ENCODE peak calls at places on chromosomes 13 and 19, in ten cellular contexts. M is mesendoderm; T is CD8-positive, alpha-beta T cell; H is ascending aorta; B is aorta; W is Caco-2; Z is HCT116; I is fibroblast of lung; C is ovary; X is right cardiac atrium. J is an unnamed sample.

GRCh38 chr13:24724714-24725113 is 39.3 kb upstream of the RNF17 start:
- DNase-seq in M (no peak), T (no peak), H (no peak), B (no peak), W (no peak), Z (no peak), I (no peak), C (no peak), X (no peak), J (no peak)

GRCh38 chr19:19486343-19487076 is 28.8 kb downstream of the TSSK6 start:
- DNase-seq in M (no peak), T (no peak), H (no peak), B (no peak), W (no peak), Z (no peak), I (no peak), C (no peak), X (peak; percentile 54), J (no peak)

GRCh38 chr19:40605201-40605971 is 4.2 kb downstream of the LTBP4 start:
- DNase-seq in M (peak; percentile 79), T (peak; percentile 74), H (no peak), B (peak; percentile 87), W (peak; percentile 89), Z (peak; percentile 78), I (peak; percentile 63), C (peak; percentile 80), X (peak; percentile 89), J (peak; percentile 72)

GRCh38 chr19:4229179-4229931 is at the start of gene EBI3:
- DNase-seq in M (peak; percentile 51), T (no peak), H (no peak), B (no peak), W (peak; percentile 79), Z (no peak), I (peak; percentile 38), C (no peak), X (peak; percentile 66), J (peak; percentile 33)

GRCh38 chr19:16373539-16373938 is 48.9 kb downstream of the KLF2 start:
- DNase-seq in M (no peak), T (no peak), H (no peak), B (no peak), W (no peak), Z (no peak), I (peak; percentile 94), C (peak; percentile 74), X (no peak), J (peak; percentile 70)

GRCh38 chr19:8558325-8558724 is 18.9 kb downstream of the MYO1F start:
- DNase-seq in M (no peak), T (no peak), H (no peak), B (no peak), W (no peak), Z (no peak), I (no peak), C (no peak), X (no peak), J (no peak)

GRCh38 chr13:23794267-23795161 is 94.7 kb downstream of the MIPEP start:
- DNase-seq in M (no peak), T (no peak), H (no peak), B (no peak), W (no peak), Z (no peak), I (peak; percentile 96), C (no peak), X (no peak), J (no peak)

GRCh38 chr13:35475960-35476943 is at the start of gene MAB21L1:
- DNase-seq in M (peak; percentile 59), T (no peak), H (no peak), B (peak; percentile 75), W (no peak), Z (no peak), I (peak; percentile 52), C (peak; percentile 28), X (peak; percentile 62), J (peak; percentile 84)

DNA sequence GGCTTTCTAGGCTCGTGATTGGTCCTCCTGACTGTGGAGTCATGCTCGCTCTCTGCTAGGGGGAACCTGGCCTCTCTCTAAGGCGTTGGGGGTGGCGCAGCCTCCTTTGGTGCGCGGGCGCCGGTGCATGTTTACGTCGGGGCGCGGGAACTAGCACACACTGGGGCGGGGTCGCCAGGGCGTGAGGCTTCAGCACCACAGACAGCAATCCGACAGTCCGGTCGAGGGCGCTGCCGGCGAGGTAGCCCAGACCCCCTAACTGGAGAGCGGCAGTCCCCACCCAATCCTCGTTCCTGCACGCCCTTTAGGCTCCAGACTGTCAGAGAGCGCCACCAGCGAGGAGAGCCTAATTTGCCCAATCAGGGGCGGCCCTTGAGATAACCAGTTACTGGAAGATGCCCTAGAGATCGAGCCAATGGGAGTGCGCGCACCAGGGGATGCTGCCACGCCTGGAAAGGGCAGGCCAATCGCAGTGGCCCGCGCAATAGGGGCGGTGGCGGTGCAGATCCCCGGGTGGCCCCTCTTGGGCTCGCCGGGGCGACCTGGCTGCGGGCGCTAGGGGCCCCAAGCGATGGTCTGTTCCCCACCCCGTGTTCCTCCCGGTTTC is 1.0 kb upstream of the ELAVL3 start:
- DNase-seq in M (peak; percentile 88), T (peak; percentile 52), H (peak; percentile 19), B (peak; percentile 88), W (peak; percentile 89), Z (no peak), I (peak; percentile 80), C (no peak), X (peak; percentile 89), J (peak; percentile 76)
- H3K4me3 ChIP-seq in M (no peak overlapping the region), T (peak overlapping the region; percentile 27), H (peak overlapping the region; percentile 44), B (no peak overlapping the region), W (peak overlapping the region; percentile 45), Z (no peak overlapping the region), I (peak overlapping the region; percentile 47), C (no peak overlapping the region), X (peak overlapping the region; percentile 9), J (peak overlapping the region; percentile 57)

GRCh38 chr13:51635137-51635878 is 51.0 kb downstream of the WDFY2 start:
- DNase-seq in M (no peak), T (no peak), H (no peak), B (no peak), W (no peak), Z (no peak), I (no peak), C (no peak), X (no peak), J (no peak)

GRCh38 chr13:51638497-51638871 is 54.2 kb downstream of the WDFY2 start:
- DNase-seq in M (peak; percentile 25), T (no peak), H (no peak), B (no peak), W (no peak), Z (no peak), I (no peak), C (no peak), X (no peak), J (no peak)

GRCh38 chr13:51637852-51638496 is 53.7 kb downstream of the WDFY2 start:
- DNase-seq in M (peak; percentile 41), T (no peak), H (no peak), B (no peak), W (no peak), Z (no peak), I (no peak), C (no peak), X (no peak), J (no peak)

GRCh38 chr13:51639171-51639570 is 54.9 kb downstream of the WDFY2 start:
- DNase-seq in M (no peak), T (no peak), H (no peak), B (no peak), W (no peak), Z (no peak), I (no peak), C (no peak), X (no peak), J (no peak)

DNA sequence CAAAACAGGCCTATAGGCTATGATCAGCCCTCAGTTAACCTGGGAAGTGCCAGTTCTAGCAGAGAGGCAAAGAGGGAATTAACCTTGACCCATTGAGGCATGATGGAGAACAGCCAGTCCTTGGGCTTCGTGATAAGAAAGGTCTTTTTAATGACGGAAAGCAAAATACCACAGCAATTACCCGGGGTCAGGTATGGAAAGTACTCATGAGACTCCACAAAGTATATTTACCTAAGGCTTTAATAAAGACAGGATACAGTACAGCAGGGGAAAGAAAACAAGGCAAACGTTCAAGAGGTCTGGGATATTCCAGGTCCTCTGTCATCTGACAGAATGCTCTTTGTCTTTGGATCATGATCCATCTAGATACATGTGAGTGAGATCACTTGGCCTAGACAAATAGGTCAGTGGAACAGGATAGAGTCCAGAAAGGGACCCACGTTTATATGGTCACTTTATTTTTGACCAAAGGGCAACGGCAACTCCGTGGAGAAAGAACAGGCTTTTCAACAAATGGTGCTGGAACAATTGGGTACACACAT is 52.2 kb downstream of the WDFY2 start:
- DNase-seq in M (no peak), T (no peak), H (no peak), B (no peak), W (no peak), Z (no peak), I (no peak), C (no peak), X (no peak), J (no peak)
- H3K4me1 ChIP-seq in M (peaks cover 2% of the 10 kb centered on the region), T (peaks cover 8% of the 10 kb centered on the region), H (peaks cover 3% of the 10 kb centered on the region), B (peaks cover 13% of the 10 kb centered on the region), W (peaks cover 36% of the 10 kb centered on the region), Z (peaks cover 25% of the 10 kb centered on the region), I (peaks cover 6% of the 10 kb centered on the region), C (peaks cover 10% of the 10 kb centered on the region), X (peaks cover 5% of the 10 kb centered on the region), J (no peaks in the 10 kb centered on the region)

GRCh38 chr13:20193142-20193923 is 595 bp upstream of the GJB2 start:
- DNase-seq in M (no peak), T (no peak), H (no peak), B (no peak), W (no peak), Z (no peak), I (no peak), C (no peak), X (no peak), J (no peak)

GRCh38 chr13:20192470-20193141 is at the start of gene GJB2:
- DNase-seq in M (no peak), T (no peak), H (no peak), B (no peak), W (no peak), Z (no peak), I (no peak), C (no peak), X (peak; percentile 59), J (no peak)

GRCh38 chr13:20191902-20192469 is 752 bp downstream of the GJB2 start:
- DNase-seq in M (peak; percentile 72), T (no peak), H (no peak), B (no peak), W (no peak), Z (no peak), I (no peak), C (no peak), X (no peak), J (no peak)

GRCh38 chr13:20195846-20196245 is 3.1 kb upstream of the GJB2 start:
- DNase-seq in M (no peak), T (no peak), H (no peak), B (no peak), W (no peak), Z (no peak), I (no peak), C (no peak), X (no peak), J (no peak)

GRCh38 chr13:20193924-20194631 is 1.3 kb upstream of the GJB2 start:
- DNase-seq in M (no peak), T (no peak), H (no peak), B (no peak), W (no peak), Z (no peak), I (no peak), C (no peak), X (no peak), J (no peak)
- H3K4me3 ChIP-seq in M (no peak overlapping the region), T (peak overlapping the region; percentile 37), H (peak overlapping the region; percentile 59), B (no peak overlapping the region), W (no peak overlapping the region), Z (no peak overlapping the region), I (no peak overlapping the region), C (no peak overlapping the region), X (no peak overlapping the region), J (peak overlapping the region; percentile 71)

DNA sequence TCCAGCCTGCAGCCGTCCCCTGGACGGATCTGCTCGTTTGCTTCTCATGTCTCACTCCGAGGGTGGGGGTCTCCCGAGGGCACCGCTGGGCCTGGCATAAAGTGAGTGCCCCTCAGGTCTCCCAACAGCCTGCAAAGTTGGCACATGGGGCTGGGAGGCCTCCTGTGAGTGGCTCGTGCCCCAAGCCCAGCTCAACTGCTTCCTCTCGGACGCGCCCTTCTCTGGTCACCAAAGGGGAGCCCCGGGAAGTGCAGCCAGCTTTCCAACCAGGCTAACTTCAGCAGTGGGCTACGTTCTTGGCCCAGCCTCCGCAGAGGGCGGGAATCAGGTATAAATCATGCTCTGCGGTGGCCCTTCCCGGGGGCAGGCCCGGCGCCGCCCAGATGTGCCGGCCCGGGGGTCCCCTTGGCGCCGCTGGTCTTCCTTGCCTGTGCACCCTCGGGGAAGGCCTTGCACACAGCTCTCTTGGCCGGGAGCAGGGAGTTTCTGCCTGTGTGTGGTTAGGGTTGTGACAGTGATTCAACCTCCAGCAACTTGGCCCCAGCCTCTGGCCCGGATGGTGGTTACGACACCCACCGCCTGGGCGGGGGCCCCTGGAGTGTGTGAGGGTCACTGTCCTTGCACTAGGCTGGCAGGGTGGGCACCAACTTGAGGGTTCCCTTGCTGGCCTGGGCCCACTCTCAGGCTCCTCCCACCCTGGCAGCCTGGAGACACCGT is 20.7 kb downstream of the CEBPG start:
- DNase-seq in M (no peak), T (no peak), H (no peak), B (peak; percentile 88), W (peak; percentile 33), Z (no peak), I (peak; percentile 82), C (no peak), X (peak; percentile 82), J (peak; percentile 85)
- H3K4me1 ChIP-seq in M (no peaks in the 10 kb centered on the region), T (no peaks in the 10 kb centered on the region), H (no peaks in the 10 kb centered on the region), B (no peaks in the 10 kb centered on the region), W (no peaks in the 10 kb centered on the region), Z (no peaks in the 10 kb centered on the region), I (peaks cover 20% of the 10 kb centered on the region), C (peaks cover 12% of the 10 kb centered on the region), X (peaks cover 27% of the 10 kb centered on the region), J (peaks cover 59% of the 10 kb centered on the region)

J was measured in psoas muscle.